ENCODE peak calls at places on chromosomes 16 and 17, in six cellular contexts. G is HCT116, M is K562, T is transverse colon, V is breast epithelium, H is stomach. U is an unnamed sample.

GRCh38 chr16:75293746-75294145 is 42.3 kb upstream of the BCAR1 start:
- DNase-seq in G (no peak), M (no peak), T (no peak), V (no peak), H (no peak), U (no peak)

GRCh38 chr17:1878419-1879121 is 48.8 kb downstream of the RPA1 start:
- DNase-seq in G (no peak), M (no peak), T (no peak), V (no peak), H (no peak), U (no peak)

GRCh38 chr17:29005936-29006438 is at the start of gene SEZ6:
- DNase-seq in G (peak; percentile 8), M (peak; percentile 91), T (peak; percentile 37), V (peak; percentile 20), H (peak; percentile 74), U (peak; percentile 58)

GRCh38 chr17:6047966-6048365 is 22.2 kb upstream of the WSCD1 start:
- DNase-seq in G (no peak), M (no peak), T (no peak), V (no peak), H (no peak), U (no peak)

GRCh38 chr17:3935825-3936355 is 19.6 kb upstream of the P2RX1 start:
- DNase-seq in G (no peak), M (no peak), T (no peak), V (no peak), H (no peak), U (no peak)

GRCh38 chr17:77963441-77963840 is 4.9 kb downstream of the TNRC6C start:
- DNase-seq in G (no peak), M (peak; percentile 17), T (peak; percentile 35), V (peak; percentile 37), H (no peak), U (no peak)

GRCh38 chr16:1535391-1536291 is 2.2 kb downstream of the TMEM204 start:
- DNase-seq in G (no peak), M (peak; percentile 55), T (no peak), V (no peak), H (no peak), U (no peak)

GRCh38 chr16:74999683-75000480 is 1.1 kb downstream of the ZNRF1 start:
- DNase-seq in G (no peak), M (no peak), T (peak; percentile 69), V (peak; percentile 48), H (peak; percentile 65), U (peak; percentile 54)

GRCh38 chr17:80877829-80878303 is 113.8 kb upstream of the CHMP6 start:
- DNase-seq in G (no peak), M (no peak), T (peak; percentile 5), V (no peak), H (no peak), U (no peak)

GRCh38 chr16:30482366-30482765 is 9.8 kb downstream of the ITGAL start:
- DNase-seq in G (peak; percentile 15), M (peak; percentile 52), T (no peak), V (no peak), H (no peak), U (no peak)

GRCh38 chr17:39404542-39405378 is 3.3 kb upstream of the FBXL20 start:
- DNase-seq in G (no peak), M (peak; percentile 19), T (no peak), V (no peak), H (no peak), U (no peak)

GRCh38 chr17:3035256-3035967 is 28.0 kb downstream of the OR1D5 start:
- DNase-seq in G (no peak), M (no peak), T (no peak), V (no peak), H (no peak), U (no peak)

GRCh38 chr16:5020551-5020950 is 13.2 kb downstream of the NAGPA start:
- DNase-seq in G (no peak), M (no peak), T (no peak), V (no peak), H (no peak), U (no peak)

GRCh38 chr16:64469906-64470702 is 651.8 kb downstream of the CDH11 start:
- DNase-seq in G (no peak), M (no peak), T (no peak), V (no peak), H (no peak), U (no peak)

GRCh38 chr17:78995022-78995760 is 14.4 kb downstream of the CANT1 start:
- DNase-seq in G (no peak), M (no peak), T (no peak), V (no peak), H (peak; percentile 26), U (no peak)

DNA sequence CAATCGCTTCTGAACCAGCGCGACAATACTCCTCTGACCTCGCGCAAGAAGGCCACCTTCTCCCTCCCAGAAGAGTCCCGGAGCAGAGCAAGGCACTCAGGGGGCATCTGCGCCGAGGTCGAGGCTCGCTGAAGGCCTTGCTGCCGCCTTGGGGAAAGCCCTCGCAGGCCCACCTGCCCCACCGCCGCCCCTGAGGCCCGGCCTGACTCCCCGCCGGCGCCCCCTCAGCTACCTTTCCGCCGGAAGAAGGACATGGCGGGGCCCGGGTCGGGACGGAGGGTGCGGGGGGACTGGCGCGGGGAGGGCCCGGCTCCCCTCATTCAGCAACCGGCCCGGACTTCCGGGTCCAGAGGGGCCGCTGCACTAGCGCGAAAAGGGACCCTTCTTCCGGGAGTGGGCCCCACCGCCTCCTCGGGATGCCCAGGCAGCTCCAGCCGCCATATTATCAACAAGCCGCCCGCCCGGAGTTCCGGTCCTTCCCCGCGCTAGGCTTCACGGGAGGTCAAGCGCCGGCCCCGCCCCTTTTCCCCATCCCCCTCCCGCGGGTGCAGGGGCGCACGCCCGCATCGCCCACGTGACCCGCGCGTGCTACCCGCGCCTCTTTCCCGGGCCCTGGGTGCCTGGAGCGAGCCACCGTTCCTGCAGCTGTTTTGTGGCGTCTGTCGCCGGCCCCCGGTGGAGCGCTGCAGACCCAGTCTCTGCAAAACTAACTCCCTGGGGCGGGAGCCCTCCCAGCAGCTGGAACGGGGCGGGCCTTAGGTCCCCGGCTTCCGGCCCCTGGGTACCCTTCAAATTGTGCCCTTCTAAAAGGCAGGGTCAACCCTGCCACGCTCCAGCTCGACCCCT is at the start of gene AKAP10:
- DNase-seq in G (peak; percentile 55), M (peak; percentile 91), T (peak; percentile 96), V (peak; percentile 84), H (peak; percentile 95), U (peak; percentile 85)
- TF ChIP-seq POLR2A in G (peak; percentile 41), M (peak; percentile 81), T (peak; percentile 73), V (peak; percentile 77), H (no peak), U (peak; percentile 80)

GRCh38 chr17:9991351-9991750 is 86.3 kb upstream of the RCVRN start:
- DNase-seq in G (no peak), M (no peak), T (no peak), V (no peak), H (no peak), U (no peak)

GRCh38 chr17:9986754-9987382 is 81.8 kb upstream of the RCVRN start:
- DNase-seq in G (no peak), M (no peak), T (no peak), V (no peak), H (no peak), U (no peak)

GRCh38 chr17:9984768-9985167 is 79.7 kb upstream of the RCVRN start:
- DNase-seq in G (no peak), M (no peak), T (no peak), V (no peak), H (no peak), U (no peak)

GRCh38 chr17:9985622-9986021 is 80.6 kb upstream of the RCVRN start:
- DNase-seq in G (no peak), M (no peak), T (no peak), V (no peak), H (no peak), U (no peak)

DNA sequence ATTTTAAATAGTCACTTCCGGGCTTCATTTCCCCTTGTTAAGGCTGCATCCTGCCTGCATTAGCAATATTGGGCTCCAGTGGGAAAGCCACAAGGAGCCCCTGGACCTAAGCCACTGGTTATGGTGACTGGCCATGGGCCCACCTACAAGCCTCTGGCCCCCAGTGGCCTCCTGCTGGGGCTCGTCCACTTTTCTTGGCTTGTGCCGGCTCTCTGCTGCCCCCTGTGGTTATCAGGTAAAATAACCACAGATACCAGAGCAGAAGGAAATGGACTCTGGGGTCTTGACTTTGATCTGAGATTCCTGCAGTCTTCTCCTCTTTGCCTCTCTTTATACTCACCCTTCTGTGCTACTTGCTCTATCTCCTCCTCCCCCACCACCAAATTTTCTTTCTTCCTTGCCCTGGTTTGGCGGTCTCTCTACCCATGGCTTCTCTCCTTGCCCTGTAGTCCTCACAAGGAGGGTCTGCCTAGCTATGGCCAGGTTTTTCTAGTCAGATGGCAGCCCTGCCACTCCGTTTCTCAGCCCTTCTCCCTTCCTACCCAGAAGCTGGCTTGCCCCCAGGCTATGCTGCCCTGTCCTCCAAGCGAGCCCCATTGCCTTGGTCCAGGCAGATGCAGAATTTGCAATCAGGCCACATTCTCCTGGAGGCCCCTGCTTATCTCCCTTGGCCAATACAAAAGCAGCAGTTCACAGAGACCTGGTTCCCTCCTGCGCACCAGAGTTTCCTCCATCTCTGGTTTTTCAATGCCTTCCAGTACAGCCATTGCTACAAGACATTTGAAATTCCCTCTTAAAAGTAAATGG is 82.9 kb upstream of the RCVRN start:
- DNase-seq in G (no peak), M (peak; percentile 57), T (peak; percentile 21), V (no peak), H (no peak), U (peak; percentile 40)
- TF ChIP-seq POLR2AphosphoS5 in G (no peak), M (no peak), T (no peak), V (no peak), H (no peak), U (no peak)

DNA sequence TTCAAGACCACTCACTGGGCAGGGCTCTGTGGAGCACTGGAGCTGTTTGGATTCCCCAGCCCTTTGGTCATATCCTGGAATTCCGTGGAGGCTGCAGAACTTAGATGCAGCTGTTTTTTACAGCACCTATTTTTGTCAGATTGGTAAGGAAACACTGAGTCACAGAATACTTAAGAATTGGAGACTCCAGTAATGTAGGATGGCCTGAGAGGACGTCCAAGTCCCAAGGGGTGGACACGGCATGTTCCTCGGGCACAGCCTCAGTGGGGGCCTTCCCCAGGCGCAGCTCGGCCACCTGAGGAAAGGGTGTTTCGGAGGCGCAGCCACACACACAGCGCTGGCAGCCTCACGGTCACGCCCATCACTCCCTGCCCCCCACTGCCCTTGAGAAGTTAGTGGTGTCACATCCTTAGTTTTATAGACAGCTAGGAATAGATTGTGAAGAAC is 14.8 kb downstream of the PLD6 start:
- DNase-seq in G (no peak), M (no peak), T (no peak), V (no peak), H (no peak), U (no peak)
- TF ChIP-seq POLR2A in G (no peak), M (no peak), T (no peak), V (no peak), H (no peak), U (no peak)

DNA sequence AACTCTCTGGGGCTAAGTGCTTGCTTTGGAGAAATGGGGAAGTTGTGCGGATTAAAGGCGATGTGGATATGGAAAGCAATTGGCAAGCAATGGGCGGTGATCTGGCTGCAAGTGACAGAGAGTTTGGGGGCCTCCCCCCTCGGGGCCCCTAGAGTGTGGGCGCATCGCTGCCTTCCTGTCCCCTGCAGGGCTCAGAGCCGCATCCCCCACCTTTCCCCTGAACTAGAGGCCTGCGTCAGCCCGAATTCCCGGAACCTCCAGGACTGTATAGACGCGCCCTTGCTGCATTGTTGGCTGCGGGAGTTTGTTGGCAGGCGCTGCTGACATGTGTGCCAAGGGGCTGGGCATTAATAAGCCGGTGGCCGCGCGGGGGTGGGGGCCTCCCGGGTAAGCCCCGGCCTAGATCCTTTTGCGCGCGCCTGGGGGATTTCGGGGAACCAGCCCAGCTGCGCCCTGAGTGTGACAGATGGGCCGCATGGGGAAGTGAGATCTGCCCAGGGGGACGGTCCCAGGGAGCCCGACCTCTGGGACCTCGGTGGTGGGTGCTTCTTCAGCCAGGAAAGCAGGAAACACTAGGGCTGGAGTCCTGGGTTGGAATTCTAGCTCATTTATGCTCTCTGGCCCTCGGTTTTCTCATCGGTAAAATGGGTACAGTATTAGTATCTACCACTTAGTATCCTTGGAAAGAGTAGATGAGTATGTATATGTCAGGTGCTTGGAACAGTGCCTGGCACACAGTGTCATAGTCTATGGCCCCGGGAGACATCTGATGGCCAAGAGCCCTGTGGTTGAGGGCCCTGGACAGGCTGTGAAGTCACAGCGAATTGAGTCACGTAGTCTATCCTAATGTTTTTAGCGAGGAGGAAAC is 1.0 kb downstream of the EEF2K start:
- DNase-seq in G (no peak), M (peak; percentile 64), T (peak; percentile 82), V (peak; percentile 68), H (peak; percentile 88), U (peak; percentile 71)
- TF ChIP-seq POLR2AphosphoS5 in G (no peak), M (no peak), T (peak; percentile 65), V (peak; percentile 34), H (peak; percentile 43), U (peak; percentile 57)